ENCODE peak calls at places on chromosomes 3 and 15, in ten cellular contexts. V is SJCRH30, G is Peyer's patch, O is GM23338, C is Caco-2, S is right atrium auricular region, F is Karpas-422, Q is aorta, T is mesendoderm, N is IMR-90. M is an unnamed sample.
A peak's percentile ranks its signal among the peaks of the same experiment; 100 is the strongest.

GRCh38 chr3:87771338-87772059 is 287.3 kb downstream of the CGGBP1 start:
- DNase-seq in V (peak; percentile 40), G (peak; percentile 55), O (peak; percentile 62), C (peak; percentile 45), S (no peak), F (peak; percentile 72), Q (no peak), T (peak; percentile 68), N (peak; percentile 1), M (peak; percentile 61)

GRCh38 chr3:172135185-172135584 is 95.8 kb downstream of the FNDC3B start:
- DNase-seq in V (no peak), G (no peak), O (no peak), C (no peak), S (no peak), F (no peak), Q (no peak), T (peak; percentile 70), N (no peak), M (peak; percentile 78)

GRCh38 chr15:48544816-48545215 is 100.7 kb downstream of the FBN1 start:
- DNase-seq in V (no peak), G (no peak), O (no peak), C (no peak), S (no peak), F (no peak), Q (no peak), T (no peak), N (peak; percentile 62), M (no peak)

GRCh38 chr3:25945366-25945765 is 155.5 kb downstream of the OXSM start:
- DNase-seq in V (no peak), G (no peak), O (no peak), C (no peak), S (no peak), F (no peak), Q (no peak), T (no peak), N (no peak), M (peak; percentile 80)

GRCh38 chr3:32956750-32957570 is 5.5 kb downstream of the CCR4 start:
- DNase-seq in V (no peak), G (no peak), O (no peak), C (no peak), S (no peak), F (no peak), Q (no peak), T (no peak), N (peak; percentile 24), M (no peak)

GRCh38 chr15:50109086-50109987 is 9.7 kb downstream of the ATP8B4 start:
- DNase-seq in V (no peak), G (no peak), O (no peak), C (no peak), S (no peak), F (no peak), Q (no peak), T (no peak), N (peak; percentile 35), M (no peak)

GRCh38 chr3:53109822-53110771 is 20.1 kb downstream of the RFT1 start:
- DNase-seq in V (peak; percentile 36), G (peak; percentile 67), O (peak; percentile 79), C (no peak), S (peak; percentile 69), F (peak; percentile 88), Q (no peak), T (peak; percentile 80), N (peak; percentile 74), M (peak; percentile 27)

GRCh38 chr3:179446501-179446900 is 4.8 kb downstream of the GNB4 start:
- DNase-seq in V (peak; percentile 17), G (no peak), O (peak; percentile 73), C (no peak), S (no peak), F (peak; percentile 68), Q (no peak), T (peak; percentile 75), N (peak; percentile 48), M (peak; percentile 62)

GRCh38 chr3:17320266-17320665 is 422.2 kb downstream of the TBC1D5 start:
- DNase-seq in V (no peak), G (no peak), O (no peak), C (no peak), S (no peak), F (no peak), Q (no peak), T (no peak), N (peak; percentile 20), M (no peak)

DNA sequence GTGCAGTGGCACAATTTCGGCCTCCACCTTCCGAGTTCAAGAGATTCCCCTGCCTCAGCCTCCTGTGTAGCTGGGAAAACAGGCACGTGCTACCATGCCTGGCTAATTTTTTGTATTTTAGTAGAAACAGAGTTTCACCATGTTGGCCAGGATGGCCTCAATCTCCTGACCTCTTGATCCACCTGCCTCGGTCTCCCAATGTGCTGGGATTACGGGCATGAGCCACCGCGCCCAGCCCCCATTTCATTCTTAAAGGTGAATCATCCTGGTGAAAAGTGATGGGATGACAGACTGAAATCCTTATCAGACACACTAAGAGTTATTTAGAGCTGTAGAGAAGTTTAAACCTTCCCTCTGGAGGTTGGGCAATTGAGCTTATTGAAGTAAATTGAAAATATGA is 24.1 kb upstream of the SERPINI2 start:
- DNase-seq in V (no peak), G (no peak), O (no peak), C (no peak), S (no peak), F (no peak), Q (no peak), T (no peak), N (no peak), M (no peak)
- H3K36me3 ChIP-seq in V (no peaks in the 10 kb centered on the region), G (no peaks in the 10 kb centered on the region), O (no peaks in the 10 kb centered on the region), C (no peaks in the 10 kb centered on the region), S (no peaks in the 10 kb centered on the region), F (no peaks in the 10 kb centered on the region), Q (no peaks in the 10 kb centered on the region), T (no peaks in the 10 kb centered on the region), N (no peaks in the 10 kb centered on the region), M (no peaks in the 10 kb centered on the region)

GRCh38 chr3:57261119-57261518 is 31.4 kb downstream of the ASB14 start:
- DNase-seq in V (no peak), G (no peak), O (no peak), C (no peak), S (no peak), F (no peak), Q (no peak), T (no peak), N (no peak), M (no peak)

GRCh38 chr3:57256844-57257243 is 29.3 kb downstream of the APPL1 start:
- DNase-seq in V (no peak), G (no peak), O (no peak), C (no peak), S (no peak), F (no peak), Q (no peak), T (no peak), N (no peak), M (no peak)

GRCh38 chr3:57257678-57258077 is 30.1 kb downstream of the APPL1 start:
- DNase-seq in V (no peak), G (no peak), O (no peak), C (no peak), S (no peak), F (no peak), Q (no peak), T (no peak), N (no peak), M (no peak)

GRCh38 chr3:57261929-57262328 is 30.6 kb downstream of the ASB14 start:
- DNase-seq in V (no peak), G (no peak), O (no peak), C (no peak), S (no peak), F (no peak), Q (no peak), T (no peak), N (no peak), M (no peak)
- H3K36me3 ChIP-seq in V (peaks cover 73% of the 10 kb centered on the region), G (peaks cover 3% of the 10 kb centered on the region), O (peaks cover 24% of the 10 kb centered on the region), C (no peaks in the 10 kb centered on the region), S (peaks cover 89% of the 10 kb centered on the region), F (peaks cover 62% of the 10 kb centered on the region), Q (peaks cover 4% of the 10 kb centered on the region), T (peaks cover 1% of the 10 kb centered on the region), N (peaks cover 22% of the 10 kb centered on the region), M (peaks cover 29% of the 10 kb centered on the region)

GRCh38 chr3:170137971-170138370 is 43.6 kb downstream of the PHC3 start:
- DNase-seq in V (no peak), G (no peak), O (no peak), C (no peak), S (no peak), F (no peak), Q (no peak), T (no peak), N (no peak), M (no peak)
- H3K36me3 ChIP-seq in V (peaks cover 24% of the 10 kb centered on the region), G (no peaks in the 10 kb centered on the region), O (no peaks in the 10 kb centered on the region), C (no peaks in the 10 kb centered on the region), S (peaks cover 27% of the 10 kb centered on the region), F (peaks cover 53% of the 10 kb centered on the region), Q (peaks cover 6% of the 10 kb centered on the region), T (no peaks in the 10 kb centered on the region), N (peaks cover 16% of the 10 kb centered on the region), M (peaks cover 19% of the 10 kb centered on the region)

DNA sequence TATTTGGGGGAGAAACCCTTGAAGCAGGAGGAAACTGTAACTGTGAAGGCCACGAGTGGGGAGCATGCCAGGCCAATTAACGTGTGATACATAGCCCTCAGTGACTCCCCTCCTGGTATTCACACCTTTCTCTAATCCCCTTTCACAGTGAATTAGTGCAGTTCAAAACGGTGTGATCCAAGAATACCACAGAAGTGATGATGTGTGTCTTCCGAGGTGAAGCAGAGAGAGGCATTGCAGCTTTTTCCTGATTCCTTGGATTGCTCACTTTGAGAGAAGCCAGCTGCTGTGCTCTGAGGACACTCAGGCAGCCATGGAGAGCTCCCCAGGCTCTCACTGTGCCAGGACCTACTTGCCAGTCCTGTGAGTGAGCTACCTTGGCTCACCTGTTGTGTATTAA is 17.3 kb downstream of the NIPA2 start:
- DNase-seq in V (no peak), G (no peak), O (no peak), C (no peak), S (no peak), F (no peak), Q (no peak), T (peak; percentile 79), N (no peak), M (no peak)
- H3K36me3 ChIP-seq in V (peaks cover 84% of the 10 kb centered on the region), G (no peaks in the 10 kb centered on the region), O (peaks cover 44% of the 10 kb centered on the region), C (peaks cover 2% of the 10 kb centered on the region), S (peaks cover 53% of the 10 kb centered on the region), F (peaks cover 52% of the 10 kb centered on the region), Q (peaks cover 8% of the 10 kb centered on the region), T (peaks cover 7% of the 10 kb centered on the region), N (peaks cover 28% of the 10 kb centered on the region), M (peaks cover 53% of the 10 kb centered on the region)

GRCh38 chr15:90972133-90972532 is 17.4 kb downstream of the RCCD1 start:
- DNase-seq in V (no peak), G (no peak), O (no peak), C (no peak), S (no peak), F (no peak), Q (no peak), T (no peak), N (no peak), M (no peak)
- H3K36me3 ChIP-seq in V (peaks cover 82% of the 10 kb centered on the region), G (no peaks in the 10 kb centered on the region), O (peaks cover 84% of the 10 kb centered on the region), C (no peaks in the 10 kb centered on the region), S (no peaks in the 10 kb centered on the region), F (peaks cover 55% of the 10 kb centered on the region), Q (no peaks in the 10 kb centered on the region), T (peaks cover 30% of the 10 kb centered on the region), N (peaks cover 34% of the 10 kb centered on the region), M (peaks cover 98% of the 10 kb centered on the region)

GRCh38 chr15:68425428-68426060 is 6.4 kb downstream of the ITGA11 start:
- DNase-seq in V (no peak), G (no peak), O (no peak), C (no peak), S (no peak), F (no peak), Q (no peak), T (no peak), N (no peak), M (no peak)
- H3K36me3 ChIP-seq in V (no peaks in the 10 kb centered on the region), G (no peaks in the 10 kb centered on the region), O (no peaks in the 10 kb centered on the region), C (no peaks in the 10 kb centered on the region), S (no peaks in the 10 kb centered on the region), F (no peaks in the 10 kb centered on the region), Q (peaks cover 2% of the 10 kb centered on the region), T (no peaks in the 10 kb centered on the region), N (no peaks in the 10 kb centered on the region), M (no peaks in the 10 kb centered on the region)

GRCh38 chr3:197135212-197135611 is 105.6 kb upstream of the MELTF start:
- DNase-seq in V (no peak), G (no peak), O (no peak), C (no peak), S (no peak), F (no peak), Q (no peak), T (no peak), N (no peak), M (no peak)
- H3K36me3 ChIP-seq in V (peaks cover 62% of the 10 kb centered on the region), G (peaks cover 3% of the 10 kb centered on the region), O (peaks cover 22% of the 10 kb centered on the region), C (peaks cover 3% of the 10 kb centered on the region), S (peaks cover 24% of the 10 kb centered on the region), F (peaks cover 55% of the 10 kb centered on the region), Q (peaks cover 4% of the 10 kb centered on the region), T (no peaks in the 10 kb centered on the region), N (peaks cover 11% of the 10 kb centered on the region), M (peaks cover 55% of the 10 kb centered on the region)

M was measured in A673.